ENCODE peak calls at places on chromosomes 16 and 17, in nine cellular contexts. One of them, this sample, is unnamed.

GRCh38 chr17:42898147-42898807 is 2.3 kb upstream of the G6PC1 start:
- DNase-seq in activated effector memory CD4-positive, alpha-beta T cell treated with Interleukin-2 at 50 U/mL for 16 hours: no peak
- DNase-seq in A549: no peak
- DNase-seq in naive B cell: no peak
- DNase-seq in stimulated activated CD8-positive, alpha-beta memory T cell treated with anti-CD3 and anti-CD28 coated beads, Interleukin-7, amount 100 ng/mL, for 1 hour: no peak
- DNase-seq in Panc1: no peak
- DNase-seq in mammary epithelial cell: no peak
- DNase-seq in stimulated activated CD4-positive, alpha-beta T cell treated with anti-CD3 and anti-CD28 coated beads, Interleukin-15, amount 100 ng/mL, for 1 hour: no peak
- DNase-seq in T-helper 2 cell: no peak
- DNase-seq in this sample: no peak

GRCh38 chr17:8644507-8644902 is 14.0 kb upstream of the MYH10 start:
- DNase-seq in activated effector memory CD4-positive, alpha-beta T cell treated with Interleukin-2 at 50 U/mL for 16 hours: no peak
- DNase-seq in A549: no peak
- DNase-seq in naive B cell: no peak
- DNase-seq in stimulated activated CD8-positive, alpha-beta memory T cell treated with anti-CD3 and anti-CD28 coated beads, Interleukin-7, amount 100 ng/mL, for 1 hour: no peak
- DNase-seq in Panc1: no peak
- DNase-seq in mammary epithelial cell: no peak
- DNase-seq in stimulated activated CD4-positive, alpha-beta T cell treated with anti-CD3 and anti-CD28 coated beads, Interleukin-15, amount 100 ng/mL, for 1 hour: no peak
- DNase-seq in T-helper 2 cell: no peak
- DNase-seq in this sample: no peak

GRCh38 chr16:53093162-53093744 is 38.5 kb downstream of the CHD9 start:
- DNase-seq in activated effector memory CD4-positive, alpha-beta T cell treated with Interleukin-2 at 50 U/mL for 16 hours: no peak
- DNase-seq in A549: no peak
- DNase-seq in naive B cell: no peak
- DNase-seq in stimulated activated CD8-positive, alpha-beta memory T cell treated with anti-CD3 and anti-CD28 coated beads, Interleukin-7, amount 100 ng/mL, for 1 hour: no peak
- DNase-seq in Panc1: no peak
- DNase-seq in mammary epithelial cell: no peak
- DNase-seq in stimulated activated CD4-positive, alpha-beta T cell treated with anti-CD3 and anti-CD28 coated beads, Interleukin-15, amount 100 ng/mL, for 1 hour: no peak
- DNase-seq in T-helper 2 cell: no peak
- DNase-seq in this sample: no peak

GRCh38 chr16:67329901-67330300 is 3.3 kb downstream of the LRRC36 start:
- DNase-seq in activated effector memory CD4-positive, alpha-beta T cell treated with Interleukin-2 at 50 U/mL for 16 hours: no peak
- DNase-seq in A549: no peak
- DNase-seq in naive B cell: no peak
- DNase-seq in stimulated activated CD8-positive, alpha-beta memory T cell treated with anti-CD3 and anti-CD28 coated beads, Interleukin-7, amount 100 ng/mL, for 1 hour: no peak
- DNase-seq in Panc1: no peak
- DNase-seq in mammary epithelial cell: peak
- DNase-seq in stimulated activated CD4-positive, alpha-beta T cell treated with anti-CD3 and anti-CD28 coated beads, Interleukin-15, amount 100 ng/mL, for 1 hour: no peak
- DNase-seq in T-helper 2 cell: no peak
- DNase-seq in this sample: no peak

GRCh38 chr16:69017036-69017783 is 88.2 kb upstream of the HAS3 start:
- DNase-seq in activated effector memory CD4-positive, alpha-beta T cell treated with Interleukin-2 at 50 U/mL for 16 hours: no peak
- DNase-seq in A549: peak
- DNase-seq in naive B cell: no peak
- DNase-seq in stimulated activated CD8-positive, alpha-beta memory T cell treated with anti-CD3 and anti-CD28 coated beads, Interleukin-7, amount 100 ng/mL, for 1 hour: no peak
- DNase-seq in Panc1: no peak
- DNase-seq in mammary epithelial cell: peak
- DNase-seq in stimulated activated CD4-positive, alpha-beta T cell treated with anti-CD3 and anti-CD28 coated beads, Interleukin-15, amount 100 ng/mL, for 1 hour: no peak
- DNase-seq in T-helper 2 cell: no peak
- DNase-seq in this sample: no peak

GRCh38 chr16:3027983-3028715 is 4.3 kb downstream of the THOC6 start:
- DNase-seq in activated effector memory CD4-positive, alpha-beta T cell treated with Interleukin-2 at 50 U/mL for 16 hours: peak
- DNase-seq in A549: peak
- DNase-seq in naive B cell: peak
- DNase-seq in stimulated activated CD8-positive, alpha-beta memory T cell treated with anti-CD3 and anti-CD28 coated beads, Interleukin-7, amount 100 ng/mL, for 1 hour: peak
- DNase-seq in Panc1: peak
- DNase-seq in mammary epithelial cell: peak
- DNase-seq in stimulated activated CD4-positive, alpha-beta T cell treated with anti-CD3 and anti-CD28 coated beads, Interleukin-15, amount 100 ng/mL, for 1 hour: peak
- DNase-seq in T-helper 2 cell: peak
- DNase-seq in this sample: peak

GRCh38 chr17:50532452-50533024 is at the start of gene EPN3:
- DNase-seq in activated effector memory CD4-positive, alpha-beta T cell treated with Interleukin-2 at 50 U/mL for 16 hours: no peak
- DNase-seq in A549: no peak
- DNase-seq in naive B cell: no peak
- DNase-seq in stimulated activated CD8-positive, alpha-beta memory T cell treated with anti-CD3 and anti-CD28 coated beads, Interleukin-7, amount 100 ng/mL, for 1 hour: no peak
- DNase-seq in Panc1: no peak
- DNase-seq in mammary epithelial cell: peak
- DNase-seq in stimulated activated CD4-positive, alpha-beta T cell treated with anti-CD3 and anti-CD28 coated beads, Interleukin-15, amount 100 ng/mL, for 1 hour: no peak
- DNase-seq in T-helper 2 cell: no peak
- DNase-seq in this sample: peak

GRCh38 chr16:14486520-14487303 is 143.3 kb downstream of the PARN start:
- DNase-seq in activated effector memory CD4-positive, alpha-beta T cell treated with Interleukin-2 at 50 U/mL for 16 hours: no peak
- DNase-seq in A549: peak
- DNase-seq in naive B cell: no peak
- DNase-seq in stimulated activated CD8-positive, alpha-beta memory T cell treated with anti-CD3 and anti-CD28 coated beads, Interleukin-7, amount 100 ng/mL, for 1 hour: no peak
- DNase-seq in Panc1: no peak
- DNase-seq in mammary epithelial cell: peak
- DNase-seq in stimulated activated CD4-positive, alpha-beta T cell treated with anti-CD3 and anti-CD28 coated beads, Interleukin-15, amount 100 ng/mL, for 1 hour: no peak
- DNase-seq in T-helper 2 cell: no peak
- DNase-seq in this sample: peak

GRCh38 chr17:64685705-64686104 is 23.6 kb upstream of the SMURF2 start:
- DNase-seq in activated effector memory CD4-positive, alpha-beta T cell treated with Interleukin-2 at 50 U/mL for 16 hours: no peak
- DNase-seq in A549: no peak
- DNase-seq in naive B cell: no peak
- DNase-seq in stimulated activated CD8-positive, alpha-beta memory T cell treated with anti-CD3 and anti-CD28 coated beads, Interleukin-7, amount 100 ng/mL, for 1 hour: no peak
- DNase-seq in Panc1: no peak
- DNase-seq in mammary epithelial cell: no peak
- DNase-seq in stimulated activated CD4-positive, alpha-beta T cell treated with anti-CD3 and anti-CD28 coated beads, Interleukin-15, amount 100 ng/mL, for 1 hour: no peak
- DNase-seq in T-helper 2 cell: no peak
- DNase-seq in this sample: no peak

GRCh38 chr16:54027126-54027922 is 259.3 kb downstream of the IRX3 start:
- DNase-seq in activated effector memory CD4-positive, alpha-beta T cell treated with Interleukin-2 at 50 U/mL for 16 hours: no peak
- DNase-seq in A549: peak
- DNase-seq in naive B cell: no peak
- DNase-seq in stimulated activated CD8-positive, alpha-beta memory T cell treated with anti-CD3 and anti-CD28 coated beads, Interleukin-7, amount 100 ng/mL, for 1 hour: no peak
- DNase-seq in Panc1: no peak
- DNase-seq in mammary epithelial cell: peak
- DNase-seq in stimulated activated CD4-positive, alpha-beta T cell treated with anti-CD3 and anti-CD28 coated beads, Interleukin-15, amount 100 ng/mL, for 1 hour: no peak
- DNase-seq in T-helper 2 cell: no peak
- DNase-seq in this sample: no peak

GRCh38 chr17:78192616-78193015 is 5.5 kb downstream of the AFMID start:
- DNase-seq in activated effector memory CD4-positive, alpha-beta T cell treated with Interleukin-2 at 50 U/mL for 16 hours: no peak
- DNase-seq in A549: no peak
- DNase-seq in naive B cell: no peak
- DNase-seq in stimulated activated CD8-positive, alpha-beta memory T cell treated with anti-CD3 and anti-CD28 coated beads, Interleukin-7, amount 100 ng/mL, for 1 hour: no peak
- DNase-seq in Panc1: no peak
- DNase-seq in mammary epithelial cell: no peak
- DNase-seq in stimulated activated CD4-positive, alpha-beta T cell treated with anti-CD3 and anti-CD28 coated beads, Interleukin-15, amount 100 ng/mL, for 1 hour: no peak
- DNase-seq in T-helper 2 cell: no peak
- DNase-seq in this sample: no peak

GRCh38 chr16:26186221-26186620 is 494.5 kb downstream of the HS3ST4 start:
- DNase-seq in activated effector memory CD4-positive, alpha-beta T cell treated with Interleukin-2 at 50 U/mL for 16 hours: no peak
- DNase-seq in A549: no peak
- DNase-seq in naive B cell: no peak
- DNase-seq in stimulated activated CD8-positive, alpha-beta memory T cell treated with anti-CD3 and anti-CD28 coated beads, Interleukin-7, amount 100 ng/mL, for 1 hour: no peak
- DNase-seq in Panc1: no peak
- DNase-seq in mammary epithelial cell: no peak
- DNase-seq in stimulated activated CD4-positive, alpha-beta T cell treated with anti-CD3 and anti-CD28 coated beads, Interleukin-15, amount 100 ng/mL, for 1 hour: no peak
- DNase-seq in T-helper 2 cell: no peak
- DNase-seq in this sample: no peak

GRCh38 chr16:89700649-89701424 is 668 bp downstream of the SPATA2L start:
- DNase-seq in activated effector memory CD4-positive, alpha-beta T cell treated with Interleukin-2 at 50 U/mL for 16 hours: peak
- DNase-seq in A549: peak
- DNase-seq in naive B cell: peak
- DNase-seq in stimulated activated CD8-positive, alpha-beta memory T cell treated with anti-CD3 and anti-CD28 coated beads, Interleukin-7, amount 100 ng/mL, for 1 hour: peak
- DNase-seq in Panc1: no peak
- DNase-seq in mammary epithelial cell: peak
- DNase-seq in stimulated activated CD4-positive, alpha-beta T cell treated with anti-CD3 and anti-CD28 coated beads, Interleukin-15, amount 100 ng/mL, for 1 hour: no peak
- DNase-seq in T-helper 2 cell: no peak
- DNase-seq in this sample: peak

GRCh38 chr17:8581002-8581658 is 49.4 kb downstream of the MYH10 start:
- DNase-seq in activated effector memory CD4-positive, alpha-beta T cell treated with Interleukin-2 at 50 U/mL for 16 hours: no peak
- DNase-seq in A549: no peak
- DNase-seq in naive B cell: no peak
- DNase-seq in stimulated activated CD8-positive, alpha-beta memory T cell treated with anti-CD3 and anti-CD28 coated beads, Interleukin-7, amount 100 ng/mL, for 1 hour: no peak
- DNase-seq in Panc1: no peak
- DNase-seq in mammary epithelial cell: peak
- DNase-seq in stimulated activated CD4-positive, alpha-beta T cell treated with anti-CD3 and anti-CD28 coated beads, Interleukin-15, amount 100 ng/mL, for 1 hour: no peak
- DNase-seq in T-helper 2 cell: no peak
- DNase-seq in this sample: no peak

GRCh38 chr17:11238710-11239109 is 2.3 kb upstream of the SHISA6 start:
- DNase-seq in activated effector memory CD4-positive, alpha-beta T cell treated with Interleukin-2 at 50 U/mL for 16 hours: no peak
- DNase-seq in A549: no peak
- DNase-seq in naive B cell: no peak
- DNase-seq in stimulated activated CD8-positive, alpha-beta memory T cell treated with anti-CD3 and anti-CD28 coated beads, Interleukin-7, amount 100 ng/mL, for 1 hour: no peak
- DNase-seq in Panc1: no peak
- DNase-seq in mammary epithelial cell: no peak
- DNase-seq in stimulated activated CD4-positive, alpha-beta T cell treated with anti-CD3 and anti-CD28 coated beads, Interleukin-15, amount 100 ng/mL, for 1 hour: no peak
- DNase-seq in T-helper 2 cell: no peak
- DNase-seq in this sample: no peak

GRCh38 chr17:46026045-46026814 is 27.2 kb downstream of the STH start:
- DNase-seq in activated effector memory CD4-positive, alpha-beta T cell treated with Interleukin-2 at 50 U/mL for 16 hours: no peak
- DNase-seq in A549: no peak
- DNase-seq in naive B cell: no peak
- DNase-seq in stimulated activated CD8-positive, alpha-beta memory T cell treated with anti-CD3 and anti-CD28 coated beads, Interleukin-7, amount 100 ng/mL, for 1 hour: no peak
- DNase-seq in Panc1: no peak
- DNase-seq in mammary epithelial cell: no peak
- DNase-seq in stimulated activated CD4-positive, alpha-beta T cell treated with anti-CD3 and anti-CD28 coated beads, Interleukin-15, amount 100 ng/mL, for 1 hour: no peak
- DNase-seq in T-helper 2 cell: no peak
- DNase-seq in this sample: no peak

GRCh38 chr17:32757963-32758362 is 119.0 kb downstream of the MYO1D start:
- DNase-seq in activated effector memory CD4-positive, alpha-beta T cell treated with Interleukin-2 at 50 U/mL for 16 hours: no peak
- DNase-seq in A549: no peak
- DNase-seq in naive B cell: no peak
- DNase-seq in stimulated activated CD8-positive, alpha-beta memory T cell treated with anti-CD3 and anti-CD28 coated beads, Interleukin-7, amount 100 ng/mL, for 1 hour: no peak
- DNase-seq in Panc1: no peak
- DNase-seq in mammary epithelial cell: peak
- DNase-seq in stimulated activated CD4-positive, alpha-beta T cell treated with anti-CD3 and anti-CD28 coated beads, Interleukin-15, amount 100 ng/mL, for 1 hour: no peak
- DNase-seq in T-helper 2 cell: no peak
- DNase-seq in this sample: no peak

GRCh38 chr17:20981046-20981920 is 61.5 kb downstream of the USP22 start:
- DNase-seq in activated effector memory CD4-positive, alpha-beta T cell treated with Interleukin-2 at 50 U/mL for 16 hours: no peak
- DNase-seq in A549: no peak
- DNase-seq in naive B cell: no peak
- DNase-seq in stimulated activated CD8-positive, alpha-beta memory T cell treated with anti-CD3 and anti-CD28 coated beads, Interleukin-7, amount 100 ng/mL, for 1 hour: no peak
- DNase-seq in Panc1: no peak
- DNase-seq in mammary epithelial cell: no peak
- DNase-seq in stimulated activated CD4-positive, alpha-beta T cell treated with anti-CD3 and anti-CD28 coated beads, Interleukin-15, amount 100 ng/mL, for 1 hour: no peak
- DNase-seq in T-helper 2 cell: no peak
- DNase-seq in this sample: no peak

GRCh38 chr16:49652441-49653175 is 203.3 kb downstream of the ZNF423 start:
- DNase-seq in activated effector memory CD4-positive, alpha-beta T cell treated with Interleukin-2 at 50 U/mL for 16 hours: no peak
- DNase-seq in A549: no peak
- DNase-seq in naive B cell: no peak
- DNase-seq in stimulated activated CD8-positive, alpha-beta memory T cell treated with anti-CD3 and anti-CD28 coated beads, Interleukin-7, amount 100 ng/mL, for 1 hour: no peak
- DNase-seq in Panc1: no peak
- DNase-seq in mammary epithelial cell: no peak
- DNase-seq in stimulated activated CD4-positive, alpha-beta T cell treated with anti-CD3 and anti-CD28 coated beads, Interleukin-15, amount 100 ng/mL, for 1 hour: no peak
- DNase-seq in T-helper 2 cell: no peak
- DNase-seq in this sample: no peak

GRCh38 chr17:50949128-50950001 is 83.2 kb upstream of the TOB1 start:
- DNase-seq in activated effector memory CD4-positive, alpha-beta T cell treated with Interleukin-2 at 50 U/mL for 16 hours: no peak
- DNase-seq in A549: no peak
- DNase-seq in naive B cell: no peak
- DNase-seq in stimulated activated CD8-positive, alpha-beta memory T cell treated with anti-CD3 and anti-CD28 coated beads, Interleukin-7, amount 100 ng/mL, for 1 hour: no peak
- DNase-seq in Panc1: no peak
- DNase-seq in mammary epithelial cell: peak
- DNase-seq in stimulated activated CD4-positive, alpha-beta T cell treated with anti-CD3 and anti-CD28 coated beads, Interleukin-15, amount 100 ng/mL, for 1 hour: no peak
- DNase-seq in T-helper 2 cell: no peak
- DNase-seq in this sample: peak

GRCh38 chr16:89909777-89910716 is 8.6 kb upstream of the MC1R start:
- DNase-seq in activated effector memory CD4-positive, alpha-beta T cell treated with Interleukin-2 at 50 U/mL for 16 hours: peak
- DNase-seq in A549: peak
- DNase-seq in naive B cell: peak
- DNase-seq in stimulated activated CD8-positive, alpha-beta memory T cell treated with anti-CD3 and anti-CD28 coated beads, Interleukin-7, amount 100 ng/mL, for 1 hour: peak
- DNase-seq in Panc1: no peak
- DNase-seq in mammary epithelial cell: peak
- DNase-seq in stimulated activated CD4-positive, alpha-beta T cell treated with anti-CD3 and anti-CD28 coated beads, Interleukin-15, amount 100 ng/mL, for 1 hour: peak
- DNase-seq in T-helper 2 cell: peak
- DNase-seq in this sample: peak

GRCh38 chr17:50052822-50053653 is 2.9 kb upstream of the ITGA3 start:
- DNase-seq in activated effector memory CD4-positive, alpha-beta T cell treated with Interleukin-2 at 50 U/mL for 16 hours: no peak
- DNase-seq in A549: peak
- DNase-seq in naive B cell: no peak
- DNase-seq in stimulated activated CD8-positive, alpha-beta memory T cell treated with anti-CD3 and anti-CD28 coated beads, Interleukin-7, amount 100 ng/mL, for 1 hour: no peak
- DNase-seq in Panc1: no peak
- DNase-seq in mammary epithelial cell: no peak
- DNase-seq in stimulated activated CD4-positive, alpha-beta T cell treated with anti-CD3 and anti-CD28 coated beads, Interleukin-15, amount 100 ng/mL, for 1 hour: no peak
- DNase-seq in T-helper 2 cell: no peak
- DNase-seq in this sample: no peak

GRCh38 chr16:75087040-75087979 is 29.3 kb downstream of the LDHD start:
- DNase-seq in activated effector memory CD4-positive, alpha-beta T cell treated with Interleukin-2 at 50 U/mL for 16 hours: no peak
- DNase-seq in A549: no peak
- DNase-seq in naive B cell: no peak
- DNase-seq in stimulated activated CD8-positive, alpha-beta memory T cell treated with anti-CD3 and anti-CD28 coated beads, Interleukin-7, amount 100 ng/mL, for 1 hour: no peak
- DNase-seq in Panc1: no peak
- DNase-seq in mammary epithelial cell: peak
- DNase-seq in stimulated activated CD4-positive, alpha-beta T cell treated with anti-CD3 and anti-CD28 coated beads, Interleukin-15, amount 100 ng/mL, for 1 hour: no peak
- DNase-seq in T-helper 2 cell: no peak
- DNase-seq in this sample: no peak

GRCh38 chr17:74519951-74520553 is 11.2 kb downstream of the CD300LB start:
- DNase-seq in activated effector memory CD4-positive, alpha-beta T cell treated with Interleukin-2 at 50 U/mL for 16 hours: no peak
- DNase-seq in A549: no peak
- DNase-seq in naive B cell: no peak
- DNase-seq in stimulated activated CD8-positive, alpha-beta memory T cell treated with anti-CD3 and anti-CD28 coated beads, Interleukin-7, amount 100 ng/mL, for 1 hour: no peak
- DNase-seq in Panc1: no peak
- DNase-seq in mammary epithelial cell: no peak
- DNase-seq in stimulated activated CD4-positive, alpha-beta T cell treated with anti-CD3 and anti-CD28 coated beads, Interleukin-15, amount 100 ng/mL, for 1 hour: no peak
- DNase-seq in T-helper 2 cell: no peak
- DNase-seq in this sample: no peak

GRCh38 chr17:76273923-76274558 is 8.9 kb downstream of the UBALD2 start:
- DNase-seq in activated effector memory CD4-positive, alpha-beta T cell treated with Interleukin-2 at 50 U/mL for 16 hours: no peak
- DNase-seq in A549: no peak
- DNase-seq in naive B cell: no peak
- DNase-seq in stimulated activated CD8-positive, alpha-beta memory T cell treated with anti-CD3 and anti-CD28 coated beads, Interleukin-7, amount 100 ng/mL, for 1 hour: no peak
- DNase-seq in Panc1: no peak
- DNase-seq in mammary epithelial cell: no peak
- DNase-seq in stimulated activated CD4-positive, alpha-beta T cell treated with anti-CD3 and anti-CD28 coated beads, Interleukin-15, amount 100 ng/mL, for 1 hour: no peak
- DNase-seq in T-helper 2 cell: no peak
- DNase-seq in this sample: no peak

GRCh38 chr17:2137342-2138098 is 82.6 kb downstream of the HIC1 start:
- DNase-seq in activated effector memory CD4-positive, alpha-beta T cell treated with Interleukin-2 at 50 U/mL for 16 hours: no peak
- DNase-seq in A549: no peak
- DNase-seq in naive B cell: no peak
- DNase-seq in stimulated activated CD8-positive, alpha-beta memory T cell treated with anti-CD3 and anti-CD28 coated beads, Interleukin-7, amount 100 ng/mL, for 1 hour: no peak
- DNase-seq in Panc1: no peak
- DNase-seq in mammary epithelial cell: no peak
- DNase-seq in stimulated activated CD4-positive, alpha-beta T cell treated with anti-CD3 and anti-CD28 coated beads, Interleukin-15, amount 100 ng/mL, for 1 hour: no peak
- DNase-seq in T-helper 2 cell: no peak
- DNase-seq in this sample: no peak

GRCh38 chr17:44503080-44503842 is at the start of gene GPATCH8:
- DNase-seq in activated effector memory CD4-positive, alpha-beta T cell treated with Interleukin-2 at 50 U/mL for 16 hours: peak
- DNase-seq in A549: peak
- DNase-seq in naive B cell: peak
- DNase-seq in stimulated activated CD8-positive, alpha-beta memory T cell treated with anti-CD3 and anti-CD28 coated beads, Interleukin-7, amount 100 ng/mL, for 1 hour: peak
- DNase-seq in Panc1: peak
- DNase-seq in mammary epithelial cell: peak
- DNase-seq in stimulated activated CD4-positive, alpha-beta T cell treated with anti-CD3 and anti-CD28 coated beads, Interleukin-15, amount 100 ng/mL, for 1 hour: peak
- DNase-seq in T-helper 2 cell: peak
- DNase-seq in this sample: peak

GRCh38 chr16:87855852-87856715 is 13.2 kb downstream of the SLC7A5 start:
- DNase-seq in activated effector memory CD4-positive, alpha-beta T cell treated with Interleukin-2 at 50 U/mL for 16 hours: peak
- DNase-seq in A549: peak
- DNase-seq in naive B cell: no peak
- DNase-seq in stimulated activated CD8-positive, alpha-beta memory T cell treated with anti-CD3 and anti-CD28 coated beads, Interleukin-7, amount 100 ng/mL, for 1 hour: no peak
- DNase-seq in Panc1: no peak
- DNase-seq in mammary epithelial cell: no peak
- DNase-seq in stimulated activated CD4-positive, alpha-beta T cell treated with anti-CD3 and anti-CD28 coated beads, Interleukin-15, amount 100 ng/mL, for 1 hour: no peak
- DNase-seq in T-helper 2 cell: no peak
- DNase-seq in this sample: no peak

GRCh38 chr16:21704733-21705132 is 41.0 kb downstream of the OTOA start:
- DNase-seq in activated effector memory CD4-positive, alpha-beta T cell treated with Interleukin-2 at 50 U/mL for 16 hours: no peak
- DNase-seq in A549: peak
- DNase-seq in naive B cell: no peak
- DNase-seq in stimulated activated CD8-positive, alpha-beta memory T cell treated with anti-CD3 and anti-CD28 coated beads, Interleukin-7, amount 100 ng/mL, for 1 hour: no peak
- DNase-seq in Panc1: no peak
- DNase-seq in mammary epithelial cell: no peak
- DNase-seq in stimulated activated CD4-positive, alpha-beta T cell treated with anti-CD3 and anti-CD28 coated beads, Interleukin-15, amount 100 ng/mL, for 1 hour: no peak
- DNase-seq in T-helper 2 cell: no peak
- DNase-seq in this sample: peak

GRCh38 chr17:38403491-38403890 is 24.8 kb upstream of the ARHGAP23 start:
- DNase-seq in activated effector memory CD4-positive, alpha-beta T cell treated with Interleukin-2 at 50 U/mL for 16 hours: no peak
- DNase-seq in A549: peak
- DNase-seq in naive B cell: no peak
- DNase-seq in stimulated activated CD8-positive, alpha-beta memory T cell treated with anti-CD3 and anti-CD28 coated beads, Interleukin-7, amount 100 ng/mL, for 1 hour: no peak
- DNase-seq in Panc1: no peak
- DNase-seq in mammary epithelial cell: no peak
- DNase-seq in stimulated activated CD4-positive, alpha-beta T cell treated with anti-CD3 and anti-CD28 coated beads, Interleukin-15, amount 100 ng/mL, for 1 hour: no peak
- DNase-seq in T-helper 2 cell: no peak
- DNase-seq in this sample: peak

GRCh38 chr17:39143552-39144093 is 7.8 kb downstream of the PLXDC1 start:
- DNase-seq in activated effector memory CD4-positive, alpha-beta T cell treated with Interleukin-2 at 50 U/mL for 16 hours: no peak
- DNase-seq in A549: no peak
- DNase-seq in naive B cell: no peak
- DNase-seq in stimulated activated CD8-positive, alpha-beta memory T cell treated with anti-CD3 and anti-CD28 coated beads, Interleukin-7, amount 100 ng/mL, for 1 hour: no peak
- DNase-seq in Panc1: no peak
- DNase-seq in mammary epithelial cell: no peak
- DNase-seq in stimulated activated CD4-positive, alpha-beta T cell treated with anti-CD3 and anti-CD28 coated beads, Interleukin-15, amount 100 ng/mL, for 1 hour: no peak
- DNase-seq in T-helper 2 cell: no peak
- DNase-seq in this sample: no peak

This sample was measured in T47D.